ENCODE peak calls at places on chromosomes 7 and 10, in five cellular contexts. One of them, this sample, is unnamed.

GRCh38 chr7:142873281-142873784 is 12.2 kb downstream of the TRPV6 start:
- DNase-seq in aorta: peak
- DNase-seq in GM12865: peak
- DNase-seq in GM06990: no peak
- DNase-seq in BJ: no peak
- DNase-seq in this sample: no peak

GRCh38 chr10:75375828-75376227 is 25.7 kb downstream of the ZNF503 start:
- DNase-seq in GM06990: no peak
- DNase-seq in aorta: no peak
- DNase-seq in GM12865: peak
- DNase-seq in BJ: no peak
- DNase-seq in this sample: no peak

GRCh38 chr10:119375574-119376265 is 166.8 kb downstream of the RGS10 start:
- DNase-seq in GM06990: no peak
- DNase-seq in aorta: peak
- DNase-seq in BJ: no peak
- DNase-seq in GM12865: no peak
- DNase-seq in this sample: no peak

GRCh38 chr10:67088035-67088434 is 162.2 kb downstream of the LRRTM3 start:
- DNase-seq in GM06990: no peak
- DNase-seq in GM12865: no peak
- DNase-seq in BJ: no peak
- DNase-seq in aorta: no peak
- DNase-seq in this sample: no peak

GRCh38 chr7:155799514-155799913 is 12.7 kb downstream of the SHH start:
- DNase-seq in GM06990: no peak
- DNase-seq in BJ: no peak
- DNase-seq in GM12865: no peak
- DNase-seq in aorta: no peak
- DNase-seq in this sample: no peak

GRCh38 chr7:65251851-65252620 is 121.6 kb upstream of the ZNF92 start:
- DNase-seq in GM12865: peak
- DNase-seq in BJ: no peak
- DNase-seq in aorta: no peak
- DNase-seq in GM06990: peak
- DNase-seq in this sample: no peak

GRCh38 chr7:94348142-94348541 is 46.6 kb upstream of the COL1A2 start:
- DNase-seq in BJ: peak
- DNase-seq in aorta: no peak
- DNase-seq in GM12865: no peak
- DNase-seq in GM06990: no peak
- DNase-seq in this sample: no peak

GRCh38 chr10:97416565-97416964 is 9.4 kb upstream of the PGAM1 start:
- DNase-seq in aorta: no peak
- DNase-seq in GM12865: no peak
- DNase-seq in BJ: no peak
- DNase-seq in GM06990: no peak
- DNase-seq in this sample: no peak

GRCh38 chr7:134819401-134819800 is 40.0 kb downstream of the CALD1 start:
- DNase-seq in aorta: no peak
- DNase-seq in GM06990: no peak
- DNase-seq in BJ: no peak
- DNase-seq in GM12865: no peak
- DNase-seq in this sample: no peak

GRCh38 chr7:24669971-24670591 is 87.2 kb downstream of the GSDME start:
- DNase-seq in GM06990: no peak
- DNase-seq in aorta: no peak
- DNase-seq in BJ: no peak
- DNase-seq in GM12865: no peak
- DNase-seq in this sample: no peak

GRCh38 chr10:116316533-116316932 is 7.7 kb upstream of the CCDC172 start:
- DNase-seq in GM12865: no peak
- DNase-seq in GM06990: no peak
- DNase-seq in aorta: no peak
- DNase-seq in BJ: no peak
- DNase-seq in this sample: no peak

GRCh38 chr10:110802090-110802489 is 69.6 kb upstream of the PDCD4 start:
- DNase-seq in BJ: no peak
- DNase-seq in aorta: no peak
- DNase-seq in GM12865: no peak
- DNase-seq in GM06990: no peak
- DNase-seq in this sample: no peak

GRCh38 chr10:96275685-96276418 is 4.5 kb upstream of the BLNK start:
- DNase-seq in GM12865: no peak
- DNase-seq in aorta: peak
- DNase-seq in BJ: no peak
- DNase-seq in GM06990: no peak
- DNase-seq in this sample: no peak

GRCh38 chr7:47091141-47091540 is 490.8 kb downstream of the TNS3 start:
- DNase-seq in GM12865: no peak
- DNase-seq in BJ: no peak
- DNase-seq in aorta: no peak
- DNase-seq in GM06990: no peak
- DNase-seq in this sample: no peak

GRCh38 chr7:98223351-98223897 is 12.2 kb downstream of the BHLHA15 start:
- DNase-seq in aorta: peak
- DNase-seq in BJ: no peak
- DNase-seq in GM06990: no peak
- DNase-seq in GM12865: no peak
- DNase-seq in this sample: no peak

GRCh38 chr10:61896854-61897661 is 4.4 kb upstream of the ARID5B start:
- DNase-seq in aorta: peak
- DNase-seq in BJ: no peak
- DNase-seq in GM12865: peak
- DNase-seq in GM06990: peak
- DNase-seq in this sample: peak

GRCh38 chr10:59007307-59008025 is 169.0 kb upstream of the PHYHIPL start:
- DNase-seq in BJ: no peak
- DNase-seq in GM06990: no peak
- DNase-seq in aorta: no peak
- DNase-seq in GM12865: no peak
- DNase-seq in this sample: no peak

GRCh38 chr10:484925-485661 is 204.4 kb downstream of the DIP2C start:
- DNase-seq in GM12865: peak
- DNase-seq in BJ: no peak
- DNase-seq in GM06990: peak
- DNase-seq in aorta: peak
- DNase-seq in this sample: peak

GRCh38 chr7:69309601-69310000 is 288.7 kb upstream of the AUTS2 start:
- DNase-seq in BJ: no peak
- DNase-seq in GM12865: no peak
- DNase-seq in GM06990: no peak
- DNase-seq in aorta: no peak
- DNase-seq in this sample: no peak

GRCh38 chr10:29323387-29323786 is 34.5 kb downstream of the LYZL1 start:
- DNase-seq in aorta: no peak
- DNase-seq in BJ: no peak
- DNase-seq in GM06990: no peak
- DNase-seq in GM12865: no peak
- DNase-seq in this sample: no peak

GRCh38 chr7:80666376-80666775 is 27.9 kb downstream of the CD36 start:
- DNase-seq in aorta: no peak
- DNase-seq in GM12865: no peak
- DNase-seq in BJ: no peak
- DNase-seq in GM06990: no peak
- DNase-seq in this sample: no peak

GRCh38 chr10:77872151-77872946 is 54.2 kb downstream of the DLG5 start:
- DNase-seq in GM06990: no peak
- DNase-seq in aorta: no peak
- DNase-seq in GM12865: no peak
- DNase-seq in BJ: no peak
- DNase-seq in this sample: no peak

GRCh38 chr10:112650588-112651030 is 203.6 kb downstream of the VTI1A start:
- DNase-seq in GM12865: no peak
- DNase-seq in BJ: no peak
- DNase-seq in GM06990: no peak
- DNase-seq in aorta: no peak
- DNase-seq in this sample: no peak

GRCh38 chr7:13946181-13946580 is 43.3 kb downstream of the ETV1 start:
- DNase-seq in GM12865: no peak
- DNase-seq in aorta: no peak
- DNase-seq in GM06990: no peak
- DNase-seq in BJ: peak
- DNase-seq in this sample: no peak

GRCh38 chr7:149144996-149145850 is 2.0 kb upstream of the ZNF398 start:
- DNase-seq in GM12865: no peak
- DNase-seq in BJ: no peak
- DNase-seq in GM06990: no peak
- DNase-seq in aorta: no peak
- DNase-seq in this sample: no peak

GRCh38 chr7:22586806-22587180 is 86.8 kb upstream of the STEAP1B start:
- DNase-seq in BJ: no peak
- DNase-seq in GM12865: no peak
- DNase-seq in aorta: no peak
- DNase-seq in GM06990: no peak
- DNase-seq in this sample: no peak

GRCh38 chr10:60089095-60089494 is 182.7 kb upstream of the CCDC6 start:
- DNase-seq in GM12865: no peak
- DNase-seq in aorta: no peak
- DNase-seq in GM06990: no peak
- DNase-seq in BJ: no peak
- DNase-seq in this sample: no peak

GRCh38 chr7:22319424-22320403 is 37.2 kb downstream of the RAPGEF5 start:
- DNase-seq in BJ: no peak
- DNase-seq in GM06990: no peak
- DNase-seq in aorta: no peak
- DNase-seq in GM12865: no peak
- DNase-seq in this sample: no peak

GRCh38 chr10:120456626-120457430 is at the start of gene PLPP4:
- DNase-seq in GM06990: peak
- DNase-seq in GM12865: no peak
- DNase-seq in aorta: no peak
- DNase-seq in BJ: no peak
- DNase-seq in this sample: no peak

GRCh38 chr7:27899601-27900000 is 159.6 kb downstream of the TAX1BP1 start:
- DNase-seq in aorta: no peak
- DNase-seq in GM12865: no peak
- DNase-seq in GM06990: no peak
- DNase-seq in BJ: no peak
- DNase-seq in this sample: no peak

GRCh38 chr10:108301002-108301401 is 1136.5 kb upstream of the SORCS1 start:
- DNase-seq in BJ: no peak
- DNase-seq in GM06990: no peak
- DNase-seq in aorta: no peak
- DNase-seq in GM12865: no peak
- DNase-seq in this sample: no peak

GRCh38 chr10:27157150-27157549 is 2.0 kb downstream of the MASTL start:
- DNase-seq in GM12865: no peak
- DNase-seq in BJ: no peak
- DNase-seq in aorta: no peak
- DNase-seq in GM06990: no peak
- DNase-seq in this sample: no peak
- H3K4me3 ChIP-seq in GM12865: peak
- H3K4me3 ChIP-seq in BJ: no peak
- H3K4me3 ChIP-seq in aorta: no peak
- H3K4me3 ChIP-seq in GM06990: peak
- H3K4me3 ChIP-seq in this sample: no peak

DNA sequence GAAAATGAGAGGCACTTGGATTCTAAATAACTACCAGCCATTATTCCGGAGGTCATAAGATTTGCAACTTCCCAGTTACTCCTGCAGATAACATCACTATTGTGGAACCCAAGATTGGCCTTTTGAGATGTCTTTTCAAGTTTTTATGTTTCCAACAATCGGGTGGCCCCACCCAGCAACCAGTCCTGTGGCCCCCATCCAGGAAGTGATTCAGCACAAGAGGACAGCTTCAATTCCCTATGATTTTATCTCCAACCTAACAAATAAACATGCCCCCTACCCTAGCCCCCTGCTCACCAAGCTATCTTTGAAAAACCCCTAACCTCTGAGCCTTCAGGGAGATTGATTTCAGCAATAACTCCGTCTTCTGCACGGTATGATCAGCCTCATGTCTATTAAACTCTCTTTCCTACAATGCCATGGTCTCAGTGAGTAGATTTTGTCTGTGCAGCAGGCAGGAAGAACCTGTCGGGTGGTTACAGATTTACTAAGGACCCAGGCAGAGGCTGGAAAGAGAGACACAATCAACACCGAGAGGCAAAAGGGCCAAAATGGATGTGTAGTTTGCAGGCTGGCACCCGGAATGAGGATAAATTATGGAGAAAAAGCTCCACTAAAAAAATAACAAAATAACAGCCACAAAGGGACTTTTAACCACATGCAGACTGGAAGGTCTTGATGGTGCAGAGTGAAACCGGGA is 83.9 kb upstream of the UNC5B start:
- DNase-seq in GM06990: no peak
- DNase-seq in GM12865: no peak
- DNase-seq in aorta: no peak
- DNase-seq in BJ: no peak
- DNase-seq in this sample: no peak
- H3K4me3 ChIP-seq in GM06990: no peak
- H3K4me3 ChIP-seq in GM12865: no peak
- H3K4me3 ChIP-seq in aorta: no peak
- H3K4me3 ChIP-seq in BJ: no peak
- H3K4me3 ChIP-seq in this sample: no peak

GRCh38 chr7:130358471-130358870 is 13.9 kb downstream of the CPA5 start:
- DNase-seq in GM12865: no peak
- DNase-seq in BJ: no peak
- DNase-seq in aorta: no peak
- DNase-seq in GM06990: no peak
- DNase-seq in this sample: no peak

GRCh38 chr7:130353196-130353595 is 8.6 kb downstream of the CPA5 start:
- DNase-seq in GM06990: no peak
- DNase-seq in aorta: no peak
- DNase-seq in GM12865: no peak
- DNase-seq in BJ: no peak
- DNase-seq in this sample: no peak

GRCh38 chr7:130356760-130357611 is 12.4 kb downstream of the CPA5 start:
- DNase-seq in GM06990: no peak
- DNase-seq in BJ: no peak
- DNase-seq in GM12865: peak
- DNase-seq in aorta: no peak
- DNase-seq in this sample: no peak

GRCh38 chr7:130359276-130359857 is 14.8 kb downstream of the CPA5 start:
- DNase-seq in BJ: no peak
- DNase-seq in GM12865: peak
- DNase-seq in GM06990: no peak
- DNase-seq in aorta: no peak
- DNase-seq in this sample: no peak

GRCh38 chr7:130356121-130356759 is 11.6 kb downstream of the CPA5 start:
- DNase-seq in aorta: no peak
- DNase-seq in GM06990: no peak
- DNase-seq in BJ: peak
- DNase-seq in GM12865: no peak
- DNase-seq in this sample: no peak
- H3K4me3 ChIP-seq in aorta: no peak
- H3K4me3 ChIP-seq in GM06990: no peak
- H3K4me3 ChIP-seq in BJ: no peak
- H3K4me3 ChIP-seq in GM12865: no peak
- H3K4me3 ChIP-seq in this sample: no peak

GRCh38 chr7:150374472-150374871 is 4.7 kb upstream of the ZNF775 start:
- DNase-seq in aorta: no peak
- DNase-seq in GM12865: no peak
- DNase-seq in GM06990: no peak
- DNase-seq in BJ: no peak
- DNase-seq in this sample: no peak
- H3K4me3 ChIP-seq in aorta: no peak
- H3K4me3 ChIP-seq in GM12865: no peak
- H3K4me3 ChIP-seq in GM06990: no peak
- H3K4me3 ChIP-seq in BJ: no peak
- H3K4me3 ChIP-seq in this sample: no peak

This sample was measured in naive thymus-derived CD4-positive, alpha-beta T cell.